ENCODE peak calls at places on chromosomes 2 and 18, in eight cellular contexts. M, P, R, K, L, I, W and O are unnamed samples.

GRCh38 chr2:19319064-19319463 is 39.4 kb downstream of the OSR1 start:
- DNase-seq in M (no peak), P (no peak), R (no peak), K (no peak), L (no peak), I (no peak), W (no peak), O (no peak)

GRCh38 chr2:42769583-42770287 is 5.8 kb upstream of the OXER1 start:
- DNase-seq in M (no peak), P (no peak), R (no peak), K (no peak), L (no peak), I (no peak), W (no peak), O (peak)

GRCh38 chr18:75063615-75064512 is 145.1 kb downstream of the PTGR3 start:
- DNase-seq in M (no peak), P (no peak), R (no peak), K (no peak), L (no peak), I (no peak), W (no peak), O (no peak)

GRCh38 chr2:183242937-183243336 is 118.7 kb downstream of the NUP35 start:
- DNase-seq in M (no peak), P (no peak), R (no peak), K (no peak), L (no peak), I (peak), W (no peak), O (no peak)

GRCh38 chr18:28350821-28351220 is 173.9 kb upstream of the CDH2 start:
- DNase-seq in M (no peak), P (no peak), R (no peak), K (no peak), L (no peak), I (no peak), W (peak), O (no peak)

GRCh38 chr2:199223791-199224190 is 233.9 kb downstream of the SATB2 start:
- DNase-seq in M (no peak), P (no peak), R (no peak), K (no peak), L (no peak), I (no peak), W (no peak), O (no peak)

GRCh38 chr2:134718956-134719814 is at the start of gene TMEM163:
- DNase-seq in M (no peak), P (peak), R (no peak), K (no peak), L (no peak), I (no peak), W (peak), O (no peak)

GRCh38 chr2:121196849-121197155 is 88.2 kb downstream of the TFCP2L1 start:
- DNase-seq in M (peak), P (peak), R (no peak), K (no peak), L (no peak), I (no peak), W (no peak), O (no peak)

GRCh38 chr18:40414155-40414754 is 1540.8 kb upstream of the PIK3C3 start:
- DNase-seq in M (no peak), P (no peak), R (no peak), K (no peak), L (no peak), I (no peak), W (no peak), O (no peak)

DNA sequence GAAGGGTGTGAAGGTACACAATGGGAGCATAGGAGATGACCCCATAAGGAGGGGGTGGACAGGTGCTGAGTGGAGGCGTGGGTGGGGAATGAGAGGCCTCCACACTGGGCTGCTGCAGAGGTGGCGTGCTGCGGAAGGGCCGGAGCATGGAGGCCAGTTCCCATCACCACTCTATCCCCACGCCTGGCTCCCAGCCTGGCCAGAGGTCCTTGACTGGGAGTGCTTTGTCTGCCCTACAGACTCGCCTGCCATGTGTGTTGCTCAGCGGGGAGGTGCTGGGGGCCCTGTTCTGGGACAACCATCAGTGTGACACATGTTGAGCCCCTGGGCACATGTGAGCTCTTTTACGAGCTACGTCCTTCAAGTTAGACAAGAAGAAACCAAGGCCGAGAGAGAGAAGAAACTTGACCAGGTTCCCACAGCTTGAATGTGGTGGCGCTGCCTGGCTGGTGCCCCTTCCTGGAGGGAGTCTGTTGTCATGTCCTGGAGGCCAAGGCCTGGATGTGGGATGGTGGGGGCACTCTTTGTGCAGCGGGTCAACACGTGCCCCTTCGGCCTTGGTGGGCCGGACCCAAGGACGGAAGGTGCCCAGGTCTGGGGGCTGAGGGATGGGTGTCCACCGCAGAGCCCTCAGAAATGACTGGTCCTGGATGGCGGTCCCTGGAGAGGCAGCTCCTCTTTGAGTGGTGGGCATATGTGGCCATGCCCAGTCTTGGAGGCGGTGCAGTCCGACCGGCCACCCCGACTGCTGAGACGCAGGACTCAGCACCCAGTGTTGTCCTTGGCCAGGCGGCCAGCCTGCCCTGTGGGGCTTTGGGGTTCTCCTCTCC is 1.2 kb upstream of the INPP5D start:
- DNase-seq in M (peak), P (peak), R (no peak), K (peak), L (no peak), I (no peak), W (no peak), O (no peak)
- TF ChIP-seq POLR2AphosphoS5 in M (no peak), P (no peak), R (no peak), K (no peak), L (no peak), I (no peak), W (no peak), O (no peak)

GRCh38 chr2:28322456-28322855 is 70.2 kb upstream of the FOSL2 start:
- DNase-seq in M (no peak), P (no peak), R (no peak), K (no peak), L (no peak), I (no peak), W (no peak), O (peak)
- H3K27ac ChIP-seq in M (no peak), P (no peak), R (no peak), K (no peak), L (no peak), I (no peak), W (no peak), O (no peak)

GRCh38 chr18:60875957-60876507 is 457.2 kb upstream of the CDH20 start:
- DNase-seq in M (no peak), P (no peak), R (no peak), K (no peak), L (no peak), I (no peak), W (no peak), O (no peak)

GRCh38 chr18:60870261-60870966 is 462.8 kb upstream of the CDH20 start:
- DNase-seq in M (no peak), P (no peak), R (no peak), K (no peak), L (no peak), I (no peak), W (no peak), O (no peak)

GRCh38 chr18:60872434-60872833 is 460.8 kb upstream of the CDH20 start:
- DNase-seq in M (no peak), P (no peak), R (no peak), K (no peak), L (no peak), I (peak), W (no peak), O (no peak)

DNA sequence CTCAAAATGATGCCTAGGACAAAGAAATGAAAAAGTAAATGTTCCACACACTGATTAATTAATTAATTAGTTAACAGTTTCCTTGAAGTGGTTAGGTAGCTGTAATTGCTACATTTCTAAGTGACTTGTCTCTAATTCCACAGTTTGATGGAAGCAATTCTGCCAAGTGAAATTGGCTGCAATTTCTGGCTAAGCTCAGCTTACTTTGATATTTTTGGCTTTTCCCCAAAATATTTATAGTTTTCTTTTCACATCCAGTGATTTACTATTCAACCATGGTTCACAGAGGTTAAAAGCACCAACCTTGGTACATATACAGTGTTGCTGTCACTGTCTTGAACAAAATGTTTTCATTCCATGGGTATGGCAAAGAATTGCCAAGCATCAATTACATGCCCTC is 459.5 kb upstream of the CDH20 start:
- DNase-seq in M (no peak), P (no peak), R (no peak), K (no peak), L (no peak), I (peak), W (no peak), O (no peak)
- TF ChIP-seq POLR2AphosphoS5 in M (no peak), P (no peak), R (no peak), K (no peak), L (no peak), I (no peak), W (no peak), O (no peak)

GRCh38 chr2:16037808-16038457 is 97.6 kb downstream of the MYCN start:
- DNase-seq in M (no peak), P (no peak), R (no peak), K (no peak), L (no peak), I (no peak), W (no peak), O (no peak)
- H3K27ac ChIP-seq in M (no peak), P (no peak), R (no peak), K (no peak), L (no peak), I (no peak), W (no peak), O (no peak)

DNA sequence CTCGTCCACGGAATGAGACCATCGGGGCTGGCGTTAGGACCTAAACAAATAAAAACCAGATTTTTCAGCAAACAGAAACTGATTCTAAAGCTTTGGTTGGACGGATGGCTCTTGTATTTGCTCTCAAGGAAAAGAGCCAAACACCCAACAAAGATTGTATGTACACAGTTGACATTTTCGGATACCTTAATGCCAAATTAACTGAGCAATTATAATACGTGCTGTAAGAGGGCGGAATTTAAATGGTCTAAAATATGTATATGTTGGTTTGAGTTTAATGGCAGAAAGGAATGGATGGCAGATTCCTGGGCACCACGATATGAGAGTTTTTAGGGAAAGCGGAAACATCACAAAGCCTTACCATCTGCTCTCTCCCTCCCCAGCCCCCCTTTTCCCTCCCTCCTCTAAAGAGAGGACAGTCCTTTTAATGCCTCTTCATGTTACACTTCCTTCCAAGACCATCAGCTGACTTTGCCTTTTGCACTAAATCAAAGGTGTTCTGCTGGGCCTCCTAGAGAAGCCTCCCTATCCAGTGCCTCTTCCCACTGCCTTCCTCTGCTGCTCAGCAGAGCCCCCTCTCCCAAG is 33.2 kb downstream of the STAT1 start:
- DNase-seq in M (no peak), P (no peak), R (no peak), K (no peak), L (no peak), I (no peak), W (no peak), O (no peak)
- TF ChIP-seq POLR2AphosphoS5 in M (no peak), P (no peak), R (no peak), K (no peak), L (no peak), I (no peak), W (no peak), O (no peak)

GRCh38 chr2:220278022-220278421 is 650.6 kb downstream of the SLC4A3 start:
- DNase-seq in M (no peak), P (no peak), R (no peak), K (no peak), L (no peak), I (no peak), W (no peak), O (no peak)

GRCh38 chr2:220275454-220275853 is 648.0 kb downstream of the SLC4A3 start:
- DNase-seq in M (no peak), P (no peak), R (no peak), K (no peak), L (no peak), I (no peak), W (no peak), O (no peak)

GRCh38 chr2:220279372-220279771 is 651.9 kb downstream of the SLC4A3 start:
- DNase-seq in M (no peak), P (no peak), R (no peak), K (no peak), L (peak), I (no peak), W (no peak), O (no peak)

GRCh38 chr2:220277445-220277960 is 650.1 kb downstream of the SLC4A3 start:
- DNase-seq in M (no peak), P (no peak), R (no peak), K (no peak), L (no peak), I (no peak), W (no peak), O (no peak)

GRCh38 chr2:220276736-220277444 is 649.5 kb downstream of the SLC4A3 start:
- DNase-seq in M (no peak), P (no peak), R (no peak), K (no peak), L (no peak), I (no peak), W (no peak), O (no peak)
- H3K27ac ChIP-seq in M (no peak), P (no peak), R (no peak), K (peak), L (no peak), I (no peak), W (no peak), O (no peak)

GRCh38 chr2:49122107-49122506 is 32.2 kb downstream of the FSHR start:
- DNase-seq in M (no peak), P (no peak), R (no peak), K (no peak), L (no peak), I (no peak), W (no peak), O (no peak)
- TF ChIP-seq POLR2AphosphoS5 in M (no peak), P (no peak), R (no peak), K (no peak), L (no peak), I (no peak), W (no peak), O (no peak)

DNA sequence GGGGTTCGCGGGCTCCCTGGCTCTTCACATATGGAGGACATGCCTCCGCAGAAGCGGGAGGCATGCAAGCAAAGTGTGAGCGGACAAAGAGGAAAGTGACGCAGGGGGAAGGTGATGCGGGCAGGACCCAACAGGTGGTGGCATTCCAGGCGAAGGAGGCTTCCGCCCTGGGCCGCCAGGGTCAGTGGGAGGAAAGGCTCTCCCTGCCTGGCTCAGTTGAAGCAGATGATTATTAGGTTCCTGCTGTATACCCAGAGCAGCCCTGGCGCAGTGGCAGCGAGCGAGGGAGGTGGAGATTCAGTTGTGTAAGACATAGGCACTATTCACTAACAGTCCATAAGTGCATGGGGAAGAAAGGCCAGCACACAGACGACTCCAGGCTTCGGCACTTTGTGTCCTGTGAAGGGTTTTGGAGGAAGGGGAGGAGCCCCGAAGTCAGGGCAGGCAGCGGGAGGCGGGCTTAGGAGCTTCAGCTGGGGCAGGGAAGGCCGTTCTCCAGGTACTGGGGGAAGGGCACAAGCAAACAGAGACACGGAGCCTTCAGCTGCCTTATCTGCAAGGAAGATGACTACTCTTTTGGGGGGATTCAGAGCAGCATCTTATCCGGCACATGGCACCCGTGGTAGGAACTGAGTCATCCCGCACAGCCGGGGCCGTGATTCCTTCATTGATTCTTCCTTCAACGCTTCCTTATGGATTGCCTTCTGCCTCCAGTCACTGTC is 89.8 kb downstream of the TGOLN2 start:
- DNase-seq in M (no peak), P (peak), R (no peak), K (no peak), L (no peak), I (no peak), W (peak), O (no peak)
- H3K27ac ChIP-seq in M (no peak), P (no peak), R (no peak), K (no peak), L (no peak), I (no peak), W (peak), O (no peak)